ENCODE peak calls at places on chromosomes 5 and 9, in seven cellular contexts. J is dorsolateral prefrontal cortex, W is tibial nerve, Z is right atrium auricular region, S is thyroid gland, X is Peyer's patch, R is heart right ventricle. N is an unnamed sample.

GRCh38 chr5:72467421-72467820 is 39.8 kb downstream of the ZNF366 start:
- DNase-seq in J (no peak), R (no peak), S (no peak), Z (no peak), W (no peak), X (no peak), N (no peak)

GRCh38 chr5:81950996-81951395 is 20.8 kb upstream of the ATG10 start:
- DNase-seq in S (peak; percentile 35), Z (no peak), J (no peak), X (no peak), W (no peak), R (no peak), N (no peak)

GRCh38 chr5:54249210-54250028 is 61.0 kb downstream of the ARL15 start:
- DNase-seq in J (no peak), Z (no peak), S (peak; percentile 40), R (peak; percentile 29), W (no peak), X (peak; percentile 53), N (no peak)

GRCh38 chr9:131838581-131839280 is 98.9 kb upstream of the RAPGEF1 start:
- DNase-seq in R (no peak), S (no peak), X (no peak), W (no peak), J (no peak), Z (no peak), N (no peak)

GRCh38 chr5:154523704-154524103 is 45.7 kb upstream of the HAND1 start:
- DNase-seq in Z (no peak), X (no peak), W (no peak), S (no peak), J (no peak), R (peak; percentile 18), N (peak; percentile 18)

GRCh38 chr5:157266286-157267007 is 524 bp downstream of the CYFIP2 start:
- DNase-seq in R (no peak), J (no peak), Z (no peak), X (peak; percentile 76), W (no peak), S (peak; percentile 66), N (no peak)

GRCh38 chr9:130937146-130938076 is 1.6 kb downstream of the FIBCD1 start:
- DNase-seq in J (no peak), W (no peak), S (no peak), X (no peak), R (no peak), Z (no peak), N (no peak)

GRCh38 chr5:158722940-158723339 is 376.8 kb downstream of the EBF1 start:
- DNase-seq in R (no peak), J (no peak), Z (no peak), X (no peak), S (no peak), W (no peak), N (no peak)

GRCh38 chr5:82620957-82621600 is 342.9 kb upstream of the RPS23 start:
- DNase-seq in J (no peak), S (peak; percentile 43), Z (no peak), W (no peak), X (no peak), R (no peak), N (no peak)

GRCh38 chr5:30620481-30621085 is 572.9 kb upstream of the CDH6 start:
- DNase-seq in R (no peak), S (no peak), J (no peak), Z (no peak), X (no peak), W (no peak), N (no peak)

GRCh38 chr9:131810351-131811170 is 70.7 kb upstream of the RAPGEF1 start:
- DNase-seq in X (no peak), S (peak; percentile 4), W (no peak), J (no peak), Z (no peak), R (no peak), N (no peak)

GRCh38 chr5:150593996-150594395 is 46.5 kb upstream of the SYNPO start:
- DNase-seq in X (no peak), W (no peak), J (no peak), R (no peak), Z (no peak), S (no peak), N (no peak)

GRCh38 chr5:31131381-31131811 is 62.1 kb upstream of the CDH6 start:
- DNase-seq in S (no peak), W (no peak), J (no peak), Z (no peak), R (no peak), X (no peak), N (no peak)

GRCh38 chr9:116425244-116425643 is 261.9 kb upstream of the TRIM32 start:
- DNase-seq in Z (no peak), J (no peak), X (no peak), R (no peak), S (no peak), W (no peak), N (no peak)

GRCh38 chr5:23235246-23235645 is 272.2 kb upstream of the PRDM9 start:
- DNase-seq in Z (no peak), X (no peak), W (no peak), R (no peak), J (no peak), S (no peak), N (no peak)

GRCh38 chr9:29212590-29213373 is 1639.5 kb upstream of the C9orf72 start:
- DNase-seq in R (no peak), Z (no peak), J (no peak), S (peak; percentile 62), W (no peak), X (no peak), N (no peak)

GRCh38 chr9:29213374-29214161 is 1640.3 kb upstream of the C9orf72 start:
- DNase-seq in R (no peak), X (no peak), W (no peak), Z (no peak), S (peak; percentile 51), J (no peak), N (no peak)

GRCh38 chr9:29211681-29212589 is 1638.7 kb upstream of the C9orf72 start:
- DNase-seq in R (no peak), J (peak; percentile 56), Z (no peak), X (no peak), W (no peak), S (peak; percentile 75), N (peak; percentile 34)

GRCh38 chr9:29214702-29215248 is 1641.5 kb upstream of the C9orf72 start:
- DNase-seq in S (peak; percentile 23), Z (no peak), X (no peak), J (no peak), R (no peak), W (no peak), N (no peak)

DNA sequence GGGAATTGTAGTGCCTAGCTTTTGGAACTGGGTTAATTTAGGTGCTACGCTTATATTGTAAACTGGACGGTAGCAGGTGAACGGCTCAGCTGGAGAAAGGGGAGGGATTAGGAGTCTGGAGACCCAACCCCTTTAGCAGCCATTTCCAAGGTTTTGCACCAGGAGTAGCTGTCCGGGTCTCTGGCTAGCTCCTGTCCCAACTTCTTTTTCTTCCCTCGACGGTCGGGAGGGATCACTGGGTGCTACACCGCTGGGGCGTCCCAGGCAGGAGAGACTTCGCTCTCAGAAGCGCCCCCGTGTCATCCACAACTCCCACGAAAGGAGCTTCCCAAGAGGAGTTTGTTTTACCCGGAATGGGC is 1640.9 kb upstream of the C9orf72 start:
- DNase-seq in W (no peak), X (no peak), S (peak; percentile 69), R (no peak), J (no peak), Z (no peak), N (no peak)
- H3K4me3 ChIP-seq in W (peak overlapping the region; percentile 19), X (no peak overlapping the region), S (peak overlapping the region; percentile 48), R (no peak overlapping the region), J (peak overlapping the region; percentile 42), Z (no peak overlapping the region), N (no peak overlapping the region)

DNA sequence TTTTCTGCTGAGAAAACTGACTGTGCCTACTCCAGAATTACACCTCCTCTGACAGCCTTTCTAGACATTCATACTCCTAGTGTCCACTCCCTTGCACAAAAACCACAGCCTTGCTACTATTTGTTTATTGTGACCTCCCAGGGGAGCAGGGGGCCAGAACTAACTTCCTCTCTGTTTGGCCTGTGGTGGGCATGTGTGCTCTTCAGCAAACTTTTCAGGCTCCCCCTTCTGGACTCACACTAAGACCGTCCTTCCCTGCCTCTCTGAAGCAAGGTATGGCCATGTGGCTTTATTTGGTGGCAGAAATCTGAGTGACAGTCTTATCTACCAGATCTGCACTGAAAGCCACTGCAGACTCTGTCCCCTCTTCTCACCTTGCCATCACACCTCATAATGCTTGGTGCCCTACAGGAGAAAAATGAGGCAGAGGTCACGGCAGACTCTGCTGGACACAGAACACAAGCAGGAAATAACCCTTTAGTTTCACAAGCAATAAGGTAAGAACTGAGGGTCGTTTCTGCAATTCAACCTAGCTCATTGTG is 28.2 kb downstream of the LIFR start:
- DNase-seq in W (no peak), R (no peak), S (no peak), Z (no peak), X (no peak), J (no peak), N (no peak)
- TF ChIP-seq CTCF in W (no peak), R (no peak), S (no peak), Z (no peak), X (no peak), J (no peak), N (no peak)

GRCh38 chr9:126595982-126596381 is 17.7 kb upstream of the LMX1B start:
- DNase-seq in Z (no peak), S (no peak), R (no peak), X (no peak), W (no peak), J (no peak), N (no peak)
- H3K27me3 ChIP-seq in Z (no peaks in the 10 kb centered on the region), S (no peaks in the 10 kb centered on the region), R (peaks cover 21% of the 10 kb centered on the region), X (no peaks in the 10 kb centered on the region), W (no peaks in the 10 kb centered on the region), J (no peaks in the 10 kb centered on the region), N (no peaks in the 10 kb centered on the region)

GRCh38 chr5:56853710-56854109 is 38.4 kb downstream of the MAP3K1 start:
- DNase-seq in S (no peak), R (no peak), W (no peak), Z (no peak), J (no peak), X (no peak), N (no peak)

GRCh38 chr5:56850423-56850822 is 35.1 kb downstream of the MAP3K1 start:
- DNase-seq in W (no peak), X (no peak), J (no peak), S (peak; percentile 46), R (no peak), Z (no peak), N (no peak)

GRCh38 chr5:56852228-56853000 is 37.1 kb downstream of the MAP3K1 start:
- DNase-seq in Z (no peak), J (no peak), W (no peak), X (no peak), R (no peak), S (no peak), N (no peak)

GRCh38 chr5:56849671-56850070 is 34.3 kb downstream of the MAP3K1 start:
- DNase-seq in J (no peak), S (no peak), W (no peak), R (no peak), Z (no peak), X (no peak), N (no peak)

DNA sequence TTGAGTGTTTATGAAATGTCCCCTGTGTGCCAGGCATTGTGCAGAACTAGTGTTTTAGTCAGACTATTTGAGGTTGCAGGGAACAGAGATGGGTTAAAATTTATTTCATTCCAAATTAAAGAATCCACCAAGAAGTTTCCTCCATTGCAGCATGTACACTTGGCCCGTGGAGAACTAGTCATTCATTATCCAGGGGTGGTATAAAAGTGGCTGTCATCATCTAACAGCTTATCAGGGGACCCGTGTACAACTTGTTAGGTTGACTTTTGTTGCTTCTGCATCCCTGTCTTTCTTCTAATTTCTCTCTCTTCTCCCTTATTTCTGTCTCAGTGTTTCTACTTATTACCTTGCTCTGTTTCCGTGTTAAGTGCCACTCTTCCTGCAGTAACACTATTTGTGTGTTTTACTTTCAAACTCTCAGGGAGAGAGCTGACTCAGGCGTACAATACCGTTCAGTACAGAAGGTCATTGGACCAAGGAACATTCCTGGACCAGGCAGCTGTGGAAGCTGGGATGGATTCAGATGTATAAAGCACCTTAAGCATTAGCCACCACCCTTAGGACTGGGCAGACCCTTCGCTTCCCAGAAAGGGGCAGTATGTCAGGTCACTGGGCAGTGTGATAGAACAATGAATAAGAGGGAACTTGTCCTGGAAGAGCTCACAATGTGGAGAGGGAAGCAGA is 36.1 kb downstream of the MAP3K1 start:
- DNase-seq in S (peak; percentile 72), W (no peak), R (no peak), J (no peak), Z (no peak), X (peak; percentile 73), N (no peak)
- H3K4me3 ChIP-seq in S (no peak overlapping the region), W (no peak overlapping the region), R (no peak overlapping the region), J (no peak overlapping the region), Z (no peak overlapping the region), X (no peak overlapping the region), N (no peak overlapping the region)

N was measured in heart left ventricle.